ENCODE peak calls at places on chromosomes 5 and 9, in seven cellular contexts. R is H9, E is left ventricle myocardium inferior, I is body of pancreas, O is Panc1, C is gastrocnemius medialis, X is psoas muscle. V is an unnamed sample. For H3K9me3, the result is how much of the 10 kb centered on the place peaks cover.

GRCh38 chr5:83721878-83722779 is 1.5 kb upstream of the HAPLN1 start:
- DNase-seq in R (peak), E (peak), I (peak), O (no peak), C (no peak), X (peak), V (peak)

GRCh38 chr9:126842977-126843799 is 17.3 kb upstream of the ZBTB34 start:
- DNase-seq in R (no peak), E (no peak), I (no peak), O (no peak), C (no peak), X (no peak), V (no peak)

GRCh38 chr5:51382508-51382758 is 815 bp upstream of the ISL1 start:
- DNase-seq in R (no peak), E (no peak), I (no peak), O (no peak), C (no peak), X (no peak), V (no peak)

GRCh38 chr9:4297795-4298254 is 2.0 kb downstream of the GLIS3 start:
- DNase-seq in R (peak), E (peak), I (peak), O (no peak), C (peak), X (peak), V (peak)

GRCh38 chr5:43000198-43000840 is 39.8 kb downstream of the ANXA2R start:
- DNase-seq in R (peak), E (no peak), I (no peak), O (no peak), C (no peak), X (no peak), V (no peak)

GRCh38 chr5:148899993-148900392 is 73.6 kb downstream of the ADRB2 start:
- DNase-seq in R (no peak), E (no peak), I (no peak), O (no peak), C (no peak), X (no peak), V (no peak)

GRCh38 chr9:91421022-91421765 is 2.4 kb downstream of the NFIL3 start:
- DNase-seq in R (peak), E (peak), I (peak), O (no peak), C (peak), X (peak), V (peak)

GRCh38 chr5:178784391-178784790 is 53.9 kb upstream of the ZNF354A start:
- DNase-seq in R (no peak), E (no peak), I (no peak), O (no peak), C (no peak), X (no peak), V (no peak)

GRCh38 chr5:122300968-122301367 is 11.1 kb upstream of the SNCAIP start:
- DNase-seq in R (no peak), E (no peak), I (no peak), O (no peak), C (no peak), X (no peak), V (no peak)

GRCh38 chr9:106560540-106560939 is 302.4 kb upstream of the ZNF462 start:
- DNase-seq in R (no peak), E (no peak), I (no peak), O (no peak), C (no peak), X (no peak), V (no peak)

GRCh38 chr5:33445808-33446207 is 5.0 kb downstream of the TARS1 start:
- DNase-seq in R (no peak), E (no peak), I (no peak), O (no peak), C (no peak), X (no peak), V (no peak)

GRCh38 chr9:119811030-119811429 is 441.8 kb upstream of the BRINP1 start:
- DNase-seq in R (no peak), E (no peak), I (no peak), O (no peak), C (no peak), X (no peak), V (no peak)

GRCh38 chr9:23123048-23123632 is 676.5 kb downstream of the DMRTA1 start:
- DNase-seq in R (peak), E (no peak), I (peak), O (no peak), C (no peak), X (no peak), V (peak)

GRCh38 chr5:156310115-156310514 is 16.8 kb upstream of the SGCD start:
- DNase-seq in R (no peak), E (no peak), I (no peak), O (no peak), C (no peak), X (no peak), V (no peak)

GRCh38 chr5:6875376-6875775 is 162.1 kb downstream of the TENT4A start:
- DNase-seq in R (no peak), E (no peak), I (no peak), O (no peak), C (no peak), X (no peak), V (no peak)

GRCh38 chr5:173875189-173875588 is 13.0 kb upstream of the CPEB4 start:
- DNase-seq in R (no peak), E (no peak), I (no peak), O (no peak), C (peak), X (no peak), V (no peak)

GRCh38 chr9:68500457-68501158 is 40.1 kb downstream of the TMEM252 start:
- DNase-seq in R (no peak), E (no peak), I (no peak), O (peak), C (no peak), X (no peak), V (no peak)

GRCh38 chr9:137453643-137454081 is 5.5 kb downstream of the NSMF start:
- DNase-seq in R (peak), E (peak), I (peak), O (no peak), C (peak), X (peak), V (peak)

GRCh38 chr5:3597002-3597726 is 1.5 kb downstream of the IRX1 start:
- DNase-seq in R (peak), E (no peak), I (no peak), O (no peak), C (no peak), X (no peak), V (no peak)

GRCh38 chr5:95609711-95610110 is 10.2 kb upstream of the GPR150 start:
- DNase-seq in R (no peak), E (no peak), I (no peak), O (no peak), C (no peak), X (no peak), V (no peak)

GRCh38 chr9:94908041-94908563 is 181.6 kb downstream of the AOPEP start:
- DNase-seq in R (no peak), E (no peak), I (no peak), O (no peak), C (no peak), X (no peak), V (no peak)

GRCh38 chr5:145237843-145238242 is 597.3 kb downstream of the PRELID2 start:
- DNase-seq in R (peak), E (no peak), I (peak), O (peak), C (no peak), X (no peak), V (peak)

GRCh38 chr9:136370687-136371530 is 2.6 kb downstream of the CARD9 start:
- DNase-seq in R (no peak), E (no peak), I (no peak), O (no peak), C (no peak), X (no peak), V (no peak)

GRCh38 chr5:8769631-8770030 is 776.2 kb downstream of the SEMA5A start:
- DNase-seq in R (no peak), E (no peak), I (no peak), O (no peak), C (no peak), X (no peak), V (no peak)

GRCh38 chr9:83707768-83708514 is at the start of gene UBQLN1:
- DNase-seq in R (peak), E (peak), I (peak), O (peak), C (peak), X (peak), V (peak)

GRCh38 chr9:37602817-37603216 is 10.4 kb upstream of the TOMM5 start:
- DNase-seq in R (no peak), E (peak), I (peak), O (no peak), C (peak), X (peak), V (no peak)

GRCh38 chr5:143737073-143737472 is 74.9 kb upstream of the HMHB1 start:
- DNase-seq in R (no peak), E (no peak), I (no peak), O (no peak), C (no peak), X (no peak), V (no peak)

GRCh38 chr5:175534070-175534932 is 55.9 kb downstream of the SFXN1 start:
- DNase-seq in R (peak), E (peak), I (peak), O (peak), C (peak), X (peak), V (peak)

GRCh38 chr5:135038829-135039525 is 4.9 kb upstream of the PITX1 start:
- DNase-seq in R (no peak), E (no peak), I (no peak), O (no peak), C (no peak), X (no peak), V (no peak)

GRCh38 chr9:34988218-34989055 is 1.1 kb upstream of the DNAJB5 start:
- DNase-seq in R (peak), E (peak), I (peak), O (no peak), C (peak), X (peak), V (peak)

GRCh38 chr5:139690385-139691274 is 42.5 kb downstream of the CXXC5 start:
- DNase-seq in R (no peak), E (no peak), I (no peak), O (no peak), C (no peak), X (no peak), V (peak)

GRCh38 chr9:126957687-126958053 is 43.1 kb downstream of the RALGPS1 start:
- DNase-seq in R (no peak), E (no peak), I (no peak), O (no peak), C (peak), X (no peak), V (peak)

GRCh38 chr5:122463221-122463620 is 151.2 kb downstream of the SNCAIP start:
- DNase-seq in R (no peak), E (no peak), I (no peak), O (no peak), C (no peak), X (no peak), V (no peak)

GRCh38 chr9:135215571-135216161 is 128.2 kb downstream of the OLFM1 start:
- DNase-seq in R (no peak), E (peak), I (peak), O (no peak), C (no peak), X (no peak), V (no peak)

GRCh38 chr5:172421-172820 is 18.9 kb upstream of the LRRC14B start:
- DNase-seq in R (no peak), E (no peak), I (no peak), O (no peak), C (no peak), X (no peak), V (no peak)
- TF ChIP-seq CTCF in R (no peak), E (no peak), I (no peak), O (no peak), C (no peak), X (no peak), V (no peak)

GRCh38 chr9:129511320-129511900 is 109.5 kb downstream of the C9orf50 start:
- DNase-seq in R (no peak), E (no peak), I (no peak), O (no peak), C (no peak), X (no peak), V (no peak)
- H3K9me3 ChIP-seq in R (under half), E (under half), I (under half), O (under half), C (under half), X (under half), V (under half)

GRCh38 chr5:168991311-168991710 is 309.6 kb downstream of the SLIT3 start:
- DNase-seq in R (peak), E (no peak), I (no peak), O (no peak), C (no peak), X (no peak), V (no peak)

GRCh38 chr5:168995024-168995423 is 305.9 kb downstream of the SLIT3 start:
- DNase-seq in R (no peak), E (no peak), I (no peak), O (no peak), C (no peak), X (no peak), V (no peak)

GRCh38 chr5:168989731-168990505 is 311.0 kb downstream of the SLIT3 start:
- DNase-seq in R (no peak), E (no peak), I (no peak), O (no peak), C (no peak), X (no peak), V (no peak)

GRCh38 chr5:168991991-168992390 is 308.9 kb downstream of the SLIT3 start:
- DNase-seq in R (no peak), E (no peak), I (no peak), O (no peak), C (no peak), X (no peak), V (no peak)

DNA sequence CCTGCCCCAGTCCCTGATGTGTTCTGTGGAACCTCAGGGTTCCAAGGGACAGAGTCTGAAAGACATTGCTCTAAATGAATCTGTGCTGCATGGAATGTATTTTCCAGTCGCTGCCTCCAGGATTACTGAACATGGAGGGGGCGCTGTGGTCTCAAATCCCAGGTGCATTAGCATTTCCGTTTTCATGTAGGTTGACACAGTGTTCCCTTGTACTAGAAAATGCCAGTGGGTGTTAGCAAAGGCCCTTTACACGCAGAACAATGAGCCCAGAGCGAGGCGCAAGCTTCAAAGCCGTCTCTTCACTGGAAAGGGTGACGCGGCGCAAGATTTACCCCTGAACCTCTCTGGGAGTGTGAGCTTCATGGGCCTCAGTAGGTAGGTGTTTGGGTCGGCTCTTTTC is 308.3 kb downstream of the SLIT3 start:
- DNase-seq in R (peak), E (no peak), I (no peak), O (no peak), C (no peak), X (no peak), V (peak)
- TF ChIP-seq CTCF in R (peak), E (no peak), I (no peak), O (peak), C (no peak), X (no peak), V (peak)

GRCh38 chr5:141149812-141150211 is at the start of gene PCDHB6:
- DNase-seq in R (no peak), E (no peak), I (no peak), O (no peak), C (no peak), X (no peak), V (peak)
- H3K9me3 ChIP-seq in R (under half), E (half or more), I (under half), O (under half), C (under half), X (under half), V (under half)

GRCh38 chr5:171129308-171129707 is 179.7 kb upstream of the TLX3 start:
- DNase-seq in R (no peak), E (no peak), I (no peak), O (no peak), C (no peak), X (no peak), V (no peak)
- TF ChIP-seq CTCF in R (no peak), E (peak), I (no peak), O (no peak), C (no peak), X (no peak), V (no peak)

DNA sequence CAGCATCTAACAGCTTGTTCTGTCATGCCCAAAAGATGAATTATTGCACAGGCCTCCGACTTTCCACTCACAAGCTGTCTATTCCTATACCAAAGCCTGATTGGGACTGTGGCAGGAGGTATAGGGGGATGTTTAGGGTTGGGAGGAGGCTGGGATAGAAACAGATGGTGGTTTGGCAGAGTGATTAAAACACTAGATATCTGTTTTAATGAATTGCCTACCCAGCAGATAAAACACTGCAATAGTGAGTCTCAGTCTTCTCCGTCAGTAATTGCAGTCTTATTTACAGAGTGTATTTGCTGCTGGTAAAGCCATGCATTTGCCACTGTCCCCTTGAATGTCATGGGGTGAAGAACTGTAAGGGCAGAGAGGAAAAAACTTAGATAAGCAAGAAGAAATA is 215.4 kb downstream of the TLR4 start:
- DNase-seq in R (no peak), E (no peak), I (no peak), O (no peak), C (no peak), X (no peak), V (no peak)
- H3K9me3 ChIP-seq in R (under half), E (under half), I (under half), O (under half), C (under half), X (under half), V (under half)

DNA sequence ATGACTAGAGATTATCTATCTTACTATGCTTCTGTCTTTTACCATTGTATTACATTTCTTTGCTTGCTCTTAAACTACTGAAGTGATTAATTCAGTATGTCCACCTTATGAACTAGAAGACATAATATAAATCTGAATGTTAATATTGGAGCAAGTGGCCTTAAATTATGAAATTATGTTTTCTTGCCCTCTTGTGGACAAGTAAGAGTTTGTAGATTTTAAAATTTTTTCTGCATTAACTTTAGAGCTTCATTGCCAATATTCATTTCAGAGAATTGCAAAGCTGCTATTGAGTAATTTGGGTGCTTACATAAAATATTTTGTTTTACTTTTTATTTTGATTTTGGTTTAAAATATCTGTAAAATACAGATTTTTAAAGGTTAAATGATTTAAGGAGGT is 55.3 kb downstream of the RANBP17 start:
- DNase-seq in R (no peak), E (no peak), I (no peak), O (no peak), C (no peak), X (no peak), V (no peak)
- TF ChIP-seq CTCF in R (no peak), E (no peak), I (no peak), O (no peak), C (no peak), X (no peak), V (no peak)

V was measured in A673.